ENCODE peak calls at places on chromosomes 16 and 17, in eight cellular contexts. I is fibroblast of pulmonary artery, S is A549, L is thyroid gland, P is BJ, Z is stomach, B is brain microvascular endothelial cell, O is transverse colon. Q is an unnamed sample.
A peak's percentile ranks its signal among the peaks of the same experiment; 100 is the strongest.

GRCh38 chr17:20922128-20922670 is 120.6 kb downstream of the USP22 start:
- DNase-seq in I (peak; percentile 55), S (peak; percentile 33), L (no peak), P (no peak), Z (no peak), B (peak; percentile 23), O (no peak), Q (peak; percentile 28)

GRCh38 chr17:7977039-7977438 is 25.4 kb upstream of the GUCY2D start:
- DNase-seq in I (no peak), S (no peak), L (no peak), P (no peak), Z (no peak), B (no peak), O (peak; percentile 15), Q (no peak)

GRCh38 chr17:17570207-17570797 is 21.2 kb downstream of the PEMT start:
- DNase-seq in I (peak; percentile 36), S (peak; percentile 67), L (peak; percentile 78), P (no peak), Z (peak; percentile 77), B (no peak), O (peak; percentile 39), Q (no peak)

GRCh38 chr16:53771655-53772497 is 67.9 kb downstream of the FTO start:
- DNase-seq in I (no peak), S (no peak), L (no peak), P (no peak), Z (no peak), B (no peak), O (no peak), Q (no peak)

GRCh38 chr16:1992475-1993292 is 2.9 kb downstream of the SYNGR3 start:
- DNase-seq in I (no peak), S (no peak), L (no peak), P (no peak), Z (no peak), B (no peak), O (no peak), Q (no peak)

GRCh38 chr17:45022288-45022648 is 29.2 kb downstream of the DCAKD start:
- DNase-seq in I (no peak), S (no peak), L (no peak), P (no peak), Z (no peak), B (no peak), O (no peak), Q (no peak)

GRCh38 chr16:2592786-2593185 is 55.0 kb downstream of the PDPK1 start:
- DNase-seq in I (no peak), S (no peak), L (no peak), P (no peak), Z (no peak), B (no peak), O (no peak), Q (no peak)

GRCh38 chr17:5631958-5632357 is 47.6 kb upstream of the NLRP1 start:
- DNase-seq in I (no peak), S (no peak), L (no peak), P (no peak), Z (no peak), B (no peak), O (no peak), Q (no peak)

GRCh38 chr16:12899529-12900168 is 1.7 kb upstream of the SHISA9 start:
- DNase-seq in I (no peak), S (no peak), L (no peak), P (no peak), Z (peak; percentile 29), B (no peak), O (no peak), Q (peak; percentile 33)

GRCh38 chr17:77377836-77378235 is 237.1 kb downstream of the SEC14L1 start:
- DNase-seq in I (no peak), S (no peak), L (no peak), P (no peak), Z (no peak), B (no peak), O (no peak), Q (no peak)

GRCh38 chr17:77375526-77375916 is 234.8 kb downstream of the SEC14L1 start:
- DNase-seq in I (no peak), S (no peak), L (no peak), P (no peak), Z (no peak), B (no peak), O (no peak), Q (no peak)

GRCh38 chr17:77375917-77376651 is 235.3 kb downstream of the SEC14L1 start:
- DNase-seq in I (peak; percentile 78), S (no peak), L (no peak), P (no peak), Z (peak; percentile 45), B (peak; percentile 65), O (peak; percentile 55), Q (no peak)

GRCh38 chr17:77378318-77379064 is 237.7 kb downstream of the SEC14L1 start:
- DNase-seq in I (no peak), S (no peak), L (no peak), P (no peak), Z (no peak), B (no peak), O (no peak), Q (no peak)

DNA sequence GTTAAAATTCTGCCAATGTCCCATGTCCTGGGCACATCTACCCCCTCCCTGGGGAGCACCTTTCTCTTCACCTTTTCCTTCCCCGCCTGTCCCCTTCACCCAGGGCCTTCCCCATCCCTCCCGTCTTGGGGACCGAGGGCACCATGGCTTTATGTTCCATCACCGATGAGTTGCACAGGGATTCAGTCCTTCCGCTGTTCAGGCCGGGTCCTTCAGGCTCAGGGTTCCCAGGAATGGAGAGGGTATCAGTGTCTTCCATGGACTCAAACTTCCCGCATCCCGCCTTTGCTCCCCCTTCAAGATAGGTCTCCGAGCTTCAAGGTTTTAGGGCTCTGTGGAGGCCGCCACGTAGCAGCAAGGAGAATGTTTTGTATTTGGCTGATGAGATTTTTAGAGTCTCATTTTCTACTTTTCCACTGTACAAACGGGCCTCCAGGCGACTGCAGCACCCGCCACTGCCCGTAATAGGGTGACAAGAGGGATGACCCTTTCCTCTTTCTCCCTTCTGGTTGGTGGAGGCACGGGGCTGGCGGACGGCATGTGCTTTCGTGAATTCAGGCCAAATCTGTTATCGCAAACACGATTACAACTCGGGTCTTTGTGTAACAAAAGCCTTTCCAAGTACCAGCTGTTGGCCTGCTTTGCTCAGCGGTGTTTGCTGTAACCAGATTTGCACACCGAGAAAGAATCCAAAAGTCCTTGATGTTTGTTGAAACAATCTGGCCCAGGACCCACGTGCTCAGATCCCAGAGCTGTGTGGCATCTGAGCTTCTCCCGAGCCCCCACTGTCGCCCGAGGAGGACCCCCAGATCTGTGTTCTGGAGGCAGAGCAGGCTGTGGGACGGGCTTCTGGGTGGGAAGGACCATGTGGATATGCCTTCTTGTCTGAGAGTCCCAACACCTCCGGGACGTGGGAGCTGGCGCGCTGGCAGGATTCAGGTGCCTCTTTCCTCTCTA is 236.3 kb downstream of the SEC14L1 start:
- DNase-seq in I (peak; percentile 88), S (no peak), L (peak; percentile 52), P (no peak), Z (peak; percentile 86), B (no peak), O (no peak), Q (no peak)
- H3K4me3 ChIP-seq in I (peak overlapping the region; percentile 82), S (no peak overlapping the region), L (no peak overlapping the region), P (peak overlapping the region; percentile 78), Z (peak overlapping the region; percentile 70), B (no peak overlapping the region), O (no peak overlapping the region), Q (no peak overlapping the region)

GRCh38 chr17:69056179-69056823 is 4.4 kb downstream of the ABCA9 start:
- DNase-seq in I (no peak), S (no peak), L (no peak), P (no peak), Z (no peak), B (no peak), O (no peak), Q (no peak)

GRCh38 chr17:69060835-69061234 is at the start of gene ABCA9:
- DNase-seq in I (peak; percentile 96), S (no peak), L (no peak), P (peak; percentile 63), Z (no peak), B (peak; percentile 82), O (no peak), Q (no peak)

GRCh38 chr17:69059458-69060205 is 1.1 kb downstream of the ABCA9 start:
- DNase-seq in I (peak; percentile 80), S (no peak), L (no peak), P (no peak), Z (no peak), B (peak; percentile 29), O (no peak), Q (no peak)

GRCh38 chr17:69057280-69057679 is 3.4 kb downstream of the ABCA9 start:
- DNase-seq in I (no peak), S (no peak), L (no peak), P (no peak), Z (no peak), B (no peak), O (no peak), Q (no peak)

GRCh38 chr17:69058165-69058564 is 2.6 kb downstream of the ABCA9 start:
- DNase-seq in I (peak; percentile 27), S (peak; percentile 32), L (no peak), P (no peak), Z (no peak), B (no peak), O (no peak), Q (no peak)
- TF ChIP-seq CTCF in I (peak; percentile 22), S (no peak), L (no peak), P (no peak), Z (no peak), B (peak; percentile 21), O (no peak), Q (no peak)

DNA sequence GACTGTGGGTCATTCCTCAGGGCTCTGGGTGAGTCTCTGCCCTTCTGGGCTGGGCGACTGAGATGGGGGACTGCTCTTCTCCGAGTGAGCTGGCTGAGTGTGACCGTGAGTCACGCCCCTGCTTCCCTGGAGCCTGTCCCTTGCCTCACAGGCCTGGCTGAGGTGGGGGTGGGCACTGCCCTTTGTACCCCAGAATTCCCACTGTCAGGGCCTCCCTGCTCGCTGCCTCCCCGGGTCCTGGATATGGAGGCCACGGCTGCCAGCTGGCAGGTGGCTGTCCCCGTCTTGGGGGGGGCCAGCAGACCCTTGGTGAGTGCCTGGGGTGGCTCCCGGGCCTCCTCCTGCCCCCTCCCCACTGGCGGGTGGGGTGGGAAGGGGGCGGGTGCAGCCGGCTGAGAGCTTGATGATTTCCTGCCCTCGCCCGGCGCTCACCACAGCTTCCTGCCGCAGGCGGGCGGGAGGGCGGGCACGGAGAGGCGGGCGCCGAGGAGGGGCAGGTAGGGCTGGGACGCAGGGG is at the start of gene LAT:
- DNase-seq in I (no peak), S (peak; percentile 25), L (no peak), P (no peak), Z (peak; percentile 40), B (no peak), O (peak; percentile 56), Q (no peak)
- H3K4me3 ChIP-seq in I (no peak within 1 kb of the TSS), S (no peak within 1 kb of the TSS), L (no peak within 1 kb of the TSS), P (no peak within 1 kb of the TSS), Z (peak within 1 kb of the TSS; percentile 31), B (no peak within 1 kb of the TSS), O (no peak within 1 kb of the TSS), Q (no peak within 1 kb of the TSS)

DNA sequence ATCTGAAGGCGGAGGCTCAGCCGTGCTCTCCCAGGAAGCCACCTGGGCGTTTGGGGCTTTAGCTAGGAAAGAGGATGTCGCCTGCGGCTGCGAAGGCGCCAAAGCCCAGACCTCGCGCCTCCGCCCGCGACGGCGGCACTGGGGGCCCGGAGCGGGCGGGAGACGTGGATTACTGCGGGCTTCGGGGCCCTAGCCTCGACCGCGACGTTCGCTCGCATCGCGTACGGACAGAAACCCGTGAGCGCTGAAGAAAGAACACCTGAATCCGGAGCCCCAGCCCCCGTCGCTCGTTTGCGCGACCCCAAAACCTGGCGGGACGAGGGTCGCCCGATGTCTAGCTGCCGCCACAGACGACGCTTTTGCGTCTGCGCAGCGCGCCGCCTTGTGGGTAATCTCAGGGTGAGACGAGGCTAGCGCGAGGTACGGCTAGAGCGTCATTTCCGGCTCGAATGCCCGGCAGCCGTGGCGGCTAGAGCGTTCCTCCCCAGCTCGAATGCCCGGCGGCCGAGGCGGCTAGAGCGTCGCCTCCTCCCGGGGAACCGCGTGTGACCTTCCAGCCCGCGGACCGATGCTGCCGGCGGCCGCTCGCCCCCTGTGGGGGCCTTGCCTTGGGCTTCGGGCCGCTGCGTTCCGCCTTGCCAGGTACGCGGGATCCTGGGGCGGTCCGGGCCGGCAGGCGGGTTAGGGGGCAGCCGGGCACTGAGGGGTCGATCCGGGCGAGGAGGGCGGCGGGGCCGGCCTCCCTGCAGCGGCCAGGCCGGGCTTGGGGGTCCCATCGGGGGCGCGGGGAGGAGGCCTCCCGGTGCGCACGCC is at the start of gene MRPL12:
- DNase-seq in I (peak; percentile 94), S (peak; percentile 96), L (peak; percentile 92), P (peak; percentile 49), Z (peak; percentile 94), B (peak; percentile 81), O (peak; percentile 94), Q (peak; percentile 94)
- TF ChIP-seq CTCF in I (no peak), S (no peak), L (peak; percentile 28), P (peak; percentile 25), Z (peak; percentile 33), B (peak; percentile 36), O (no peak), Q (no peak)

Q was measured in epithelial cell of esophagus.